ENCODE peak calls at places on chromosome 5, in nine cellular contexts. N is naive thymus-derived CD8-positive, alpha-beta T cell; P is esophagus muscularis mucosa; E is stimulated activated effector memory CD8-positive, alpha-beta T cell treated with anti-CD3 and anti-CD28 coated beads, Interleukin-12 subunit alpha, Interleukin-12 subunit beta, amount 100 ng/mL, for 72 hours; R is CD8-positive, alpha-beta T cell; V is AG08396; D is fibroblast of the aortic adventitia; L is CD4-positive, alpha-beta T cell; M is ecto neural progenitor cell. Z is an unnamed sample.

GRCh38 chr5:133113331-133114061 is 61.7 kb downstream of the HSPA4 start:
- DNase-seq in E (peak), D (peak), R (no peak), V (no peak), P (no peak), L (no peak), N (no peak), M (peak), Z (no peak)

GRCh38 chr5:55151923-55152842 is 7.8 kb upstream of the GPX8 start:
- DNase-seq in M (no peak), D (peak), P (peak), L (no peak), R (no peak), V (peak), E (no peak), N (no peak), Z (no peak)

GRCh38 chr5:108084105-108084504 is 297.8 kb downstream of the FBXL17 start:
- DNase-seq in D (peak), M (no peak), P (no peak), E (no peak), N (no peak), L (no peak), V (no peak), R (no peak), Z (no peak)

GRCh38 chr5:67806647-67807046 is 408.9 kb upstream of the PIK3R1 start:
- DNase-seq in R (no peak), E (no peak), M (no peak), N (no peak), L (no peak), D (no peak), P (no peak), V (no peak), Z (no peak)

GRCh38 chr5:6317133-6317532 is 61.2 kb downstream of the MED10 start:
- DNase-seq in L (no peak), D (no peak), P (peak), E (no peak), R (no peak), M (no peak), V (no peak), N (no peak), Z (no peak)

GRCh38 chr5:133065482-133065881 is 13.7 kb downstream of the HSPA4 start:
- DNase-seq in E (no peak), N (no peak), V (no peak), P (no peak), L (no peak), R (no peak), M (no peak), D (no peak), Z (no peak)

GRCh38 chr5:15472116-15472515 is 27.9 kb upstream of the FBXL7 start:
- DNase-seq in N (no peak), M (no peak), E (no peak), P (no peak), D (no peak), V (no peak), L (no peak), R (no peak), Z (no peak)

GRCh38 chr5:123429993-123430392 is 6.8 kb upstream of the CEP120 start:
- DNase-seq in R (no peak), L (no peak), N (no peak), V (peak), D (peak), P (no peak), E (no peak), M (no peak), Z (no peak)

GRCh38 chr5:63245271-63245670 is 666.7 kb downstream of the LRRC70 start:
- DNase-seq in P (no peak), D (peak), V (no peak), M (no peak), R (no peak), N (no peak), L (no peak), E (no peak), Z (no peak)

GRCh38 chr5:138305797-138306196 is 25.8 kb downstream of the CDC25C start:
- DNase-seq in L (no peak), D (no peak), R (no peak), M (no peak), E (no peak), P (no peak), N (no peak), V (no peak), Z (no peak)

GRCh38 chr5:3827624-3828023 is 232.0 kb downstream of the IRX1 start:
- DNase-seq in V (no peak), N (no peak), R (no peak), M (no peak), L (no peak), E (no peak), D (no peak), P (no peak), Z (no peak)

GRCh38 chr5:40796487-40796889 is 1.7 kb downstream of the PRKAA1 start:
- DNase-seq in N (no peak), M (no peak), V (peak), E (no peak), R (no peak), L (no peak), D (peak), P (no peak), Z (no peak)

GRCh38 chr5:172119921-172120688 is 67.9 kb downstream of the STK10 start:
- DNase-seq in M (peak), N (no peak), V (no peak), L (no peak), P (no peak), D (no peak), R (no peak), E (no peak), Z (no peak)

GRCh38 chr5:16709691-16710420 is 93.1 kb upstream of the RETREG1 start:
- DNase-seq in M (no peak), D (no peak), N (no peak), R (no peak), P (no peak), L (no peak), V (no peak), E (no peak), Z (no peak)

GRCh38 chr5:115214541-115214940 is 44.8 kb upstream of the TRIM36 start:
- DNase-seq in R (no peak), E (no peak), P (no peak), D (no peak), V (no peak), M (no peak), L (no peak), N (no peak), Z (no peak)

GRCh38 chr5:14410942-14411258 is 170.7 kb upstream of the OTULINL start:
- DNase-seq in L (no peak), N (no peak), V (no peak), D (no peak), M (no peak), R (no peak), E (no peak), P (no peak), Z (no peak)

GRCh38 chr5:67842806-67843205 is 372.8 kb upstream of the PIK3R1 start:
- DNase-seq in D (peak), N (no peak), P (no peak), R (no peak), V (no peak), E (no peak), M (no peak), L (no peak), Z (no peak)

GRCh38 chr5:14557840-14558239 is 23.8 kb upstream of the OTULINL start:
- DNase-seq in V (no peak), N (no peak), P (no peak), L (no peak), M (no peak), D (no peak), R (no peak), E (no peak), Z (no peak)

GRCh38 chr5:152427691-152428090 is 22.6 kb upstream of the NMUR2 start:
- DNase-seq in R (no peak), D (no peak), M (no peak), L (no peak), N (no peak), E (no peak), V (no peak), P (no peak), Z (no peak)

GRCh38 chr5:151740958-151741373 is 17.5 kb downstream of the ATOX1 start:
- DNase-seq in N (no peak), L (no peak), D (peak), V (no peak), E (no peak), M (no peak), R (no peak), P (no peak), Z (no peak)

GRCh38 chr5:76638466-76638865 is 15.3 kb upstream of the F2RL2 start:
- DNase-seq in V (no peak), D (peak), P (no peak), R (no peak), N (no peak), E (no peak), M (no peak), L (no peak), Z (no peak)

GRCh38 chr5:4630031-4630430 is 510.1 kb upstream of the ADAMTS16 start:
- DNase-seq in N (no peak), L (no peak), E (no peak), P (no peak), M (no peak), R (no peak), D (no peak), V (no peak), Z (no peak)

GRCh38 chr5:7828269-7828668 is 22.7 kb downstream of the CFAP90 start:
- DNase-seq in V (no peak), P (no peak), D (no peak), E (no peak), N (no peak), R (no peak), M (no peak), L (no peak), Z (no peak)

GRCh38 chr5:132327278-132327959 is 33.2 kb downstream of the SLC22A4 start:
- DNase-seq in V (no peak), L (no peak), D (peak), R (no peak), P (no peak), N (no peak), E (no peak), M (no peak), Z (no peak)

GRCh38 chr5:6490693-6491092 is 42.0 kb downstream of the UBE2QL1 start:
- DNase-seq in P (no peak), N (no peak), R (no peak), V (no peak), E (no peak), L (no peak), M (no peak), D (no peak), Z (no peak)

GRCh38 chr5:139848508-139849100 is 53.0 kb downstream of the PSD2 start:
- DNase-seq in D (no peak), M (peak), E (no peak), L (peak), N (no peak), R (no peak), V (no peak), P (no peak), Z (no peak)

GRCh38 chr5:171984748-171985419 is 21.6 kb downstream of the FBXW11 start:
- DNase-seq in L (no peak), E (no peak), P (no peak), R (no peak), N (peak), M (no peak), V (peak), D (peak), Z (no peak)

GRCh38 chr5:36029914-36030313 is 36.8 kb downstream of the UGT3A2 start:
- DNase-seq in D (no peak), E (no peak), P (peak), V (no peak), L (no peak), N (no peak), M (no peak), R (no peak), Z (no peak)

GRCh38 chr5:31692561-31693221 is 53.8 kb downstream of the PDZD2 start:
- DNase-seq in L (no peak), V (no peak), D (no peak), P (no peak), R (no peak), N (no peak), M (no peak), E (no peak), Z (no peak)

GRCh38 chr5:76689321-76690026 is 26.5 kb upstream of the F2R start:
- DNase-seq in M (no peak), N (no peak), P (no peak), V (peak), E (no peak), D (peak), L (no peak), R (no peak), Z (no peak)

GRCh38 chr5:11809407-11809806 is 94.8 kb downstream of the CTNND2 start:
- DNase-seq in V (no peak), D (no peak), M (no peak), N (no peak), R (no peak), P (no peak), L (no peak), E (no peak), Z (no peak)

GRCh38 chr5:123690821-123691220 is 178.8 kb downstream of the CSNK1G3 start:
- DNase-seq in L (no peak), P (no peak), V (no peak), D (no peak), N (no peak), E (no peak), R (no peak), M (no peak), Z (no peak)

GRCh38 chr5:168227001-168227400 is 64.4 kb upstream of the WWC1 start:
- DNase-seq in M (no peak), L (peak), D (no peak), V (no peak), N (no peak), E (no peak), P (no peak), R (no peak), Z (no peak)

GRCh38 chr5:65483474-65484346 is 2.0 kb upstream of the ADAMTS6 start:
- DNase-seq in R (no peak), M (no peak), E (no peak), V (peak), P (no peak), D (peak), L (no peak), N (peak), Z (no peak)

GRCh38 chr5:170104299-170104698 is 1.4 kb upstream of the FOXI1 start:
- DNase-seq in E (no peak), D (no peak), L (no peak), N (no peak), R (no peak), V (no peak), P (no peak), M (peak), Z (no peak)

GRCh38 chr5:97528941-97529340 is 345.9 kb upstream of the RIOK2 start:
- DNase-seq in M (no peak), L (no peak), V (no peak), E (no peak), N (no peak), R (no peak), D (peak), P (no peak), Z (no peak)

Z was measured in GM12891.